ENCODE peak calls at places on chromosomes 1 and 21, in five cellular contexts. M is cardiac muscle cell, N is ELF-1, Y is astrocyte, V is cerebellar nuclear complex. J is an unnamed sample.

GRCh38 chr1:165355221-165355976 is 1.1 kb downstream of the LMX1A start:
- DNase-seq in V (no peak), M (no peak), N (peak; percentile 50), Y (no peak), J (peak; percentile 63)

GRCh38 chr1:87334351-87335174 is 5.9 kb downstream of the LMO4 start:
- DNase-seq in V (no peak), M (no peak), N (peak; percentile 80), Y (peak; percentile 37), J (peak; percentile 83)

GRCh38 chr1:62746086-62746808 is 37.7 kb upstream of the ATG4C start:
- DNase-seq in V (no peak), M (peak; percentile 75), N (no peak), Y (peak; percentile 32), J (peak; percentile 36)

GRCh38 chr1:151133339-151133761 is 13.1 kb downstream of the SEMA6C start:
- DNase-seq in V (no peak), N (peak; percentile 63), Y (no peak), M (peak; percentile 14), J (peak; percentile 36)

GRCh38 chr1:31814041-31814511 is 1.7 kb downstream of the SPOCD1 start:
- DNase-seq in M (no peak), Y (no peak), V (no peak), N (no peak), J (no peak)

GRCh38 chr1:205456383-205456867 is 580 bp upstream of the BLACAT1 start:
- DNase-seq in V (no peak), Y (no peak), N (peak; percentile 67), M (no peak), J (peak; percentile 72)

GRCh38 chr1:66331641-66332523 is 202.1 kb upstream of the SGIP1 start:
- DNase-seq in V (no peak), M (peak; percentile 94), Y (peak; percentile 78), N (peak; percentile 47), J (peak; percentile 61)

GRCh38 chr1:5287178-5288155 is 633.1 kb downstream of the AJAP1 start:
- DNase-seq in Y (no peak), N (no peak), M (no peak), V (no peak), J (no peak)

GRCh38 chr21:35226302-35226701 is 177.2 kb upstream of the RUNX1 start:
- DNase-seq in M (no peak), V (no peak), Y (peak; percentile 43), N (peak; percentile 56), J (peak; percentile 38)

GRCh38 chr1:92425617-92426016 is 61.1 kb downstream of the GFI1 start:
- DNase-seq in Y (no peak), N (no peak), V (no peak), M (no peak), J (peak; percentile 37)

GRCh38 chr1:94599090-94599813 is 57.7 kb upstream of the F3 start:
- DNase-seq in Y (no peak), V (no peak), M (peak; percentile 29), N (peak; percentile 49), J (peak; percentile 70)

GRCh38 chr1:2344744-2345296 is 46.5 kb downstream of the MORN1 start:
- DNase-seq in N (no peak), V (no peak), M (no peak), Y (no peak), J (no peak)

GRCh38 chr1:11502516-11502915 is 23.6 kb downstream of the DISP3 start:
- DNase-seq in Y (no peak), V (no peak), M (no peak), N (no peak), J (no peak)

GRCh38 chr1:11847667-11848445 is at the start of gene NPPA:
- DNase-seq in Y (no peak), V (no peak), M (no peak), N (no peak), J (no peak)

GRCh38 chr1:31782066-31782762 is 18.1 kb upstream of the ADGRB2 start:
- DNase-seq in V (no peak), N (peak; percentile 80), M (no peak), Y (no peak), J (peak; percentile 74)

GRCh38 chr1:107076846-107077245 is 20.4 kb downstream of the PRMT6 start:
- DNase-seq in V (no peak), Y (peak; percentile 89), N (peak; percentile 6), M (peak; percentile 1), J (peak; percentile 10)

GRCh38 chr1:106700151-106700550 is 356.3 kb upstream of the PRMT6 start:
- DNase-seq in Y (peak; percentile 14), N (no peak), V (no peak), M (no peak), J (no peak)

GRCh38 chr1:212699839-212700596 is at the start of gene BATF3:
- DNase-seq in Y (no peak), M (no peak), N (no peak), V (no peak), J (peak; percentile 67)

GRCh38 chr1:39701092-39701460 is 9.8 kb upstream of the HPCAL4 start:
- DNase-seq in Y (peak; percentile 67), V (no peak), M (peak; percentile 93), N (peak; percentile 32), J (no peak)